ENCODE peak calls at places on chromosomes 11 and 22, in five cellular contexts. T, O, P, H and A are unnamed samples.

GRCh38 chr11:112748713-112749481 is 212.3 kb upstream of the NCAM1 start:
- DNase-seq in T (no peak), O (no peak), P (no peak), H (no peak), A (no peak)

GRCh38 chr11:95762513-95762912 is 27.1 kb downstream of the FAM76B start:
- DNase-seq in T (no peak), O (no peak), P (no peak), H (no peak), A (no peak)

GRCh38 chr11:117506856-117507425 is 179.3 kb downstream of the CEP164 start:
- DNase-seq in T (no peak), O (no peak), P (no peak), H (no peak), A (no peak)

GRCh38 chr22:46734830-46735453 is 3.1 kb downstream of the CERK start:
- DNase-seq in T (no peak), O (no peak), P (peak), H (no peak), A (no peak)

GRCh38 chr22:42316988-42317387 is 46.5 kb upstream of the TCF20 start:
- DNase-seq in T (no peak), O (no peak), P (no peak), H (peak), A (no peak)

GRCh38 chr11:121535122-121535796 is 82.5 kb upstream of the SORL1-AS1 start:
- DNase-seq in T (no peak), O (no peak), P (no peak), H (no peak), A (no peak)

GRCh38 chr11:65215441-65216076 is 33.8 kb downstream of the CAPN1 start:
- DNase-seq in T (no peak), O (no peak), P (no peak), H (peak), A (no peak)

GRCh38 chr22:26585104-26585790 is 4.7 kb downstream of the TPST2 start:
- DNase-seq in T (no peak), O (no peak), P (no peak), H (no peak), A (no peak)

GRCh38 chr22:20319041-20319744 is 667 bp downstream of the DGCR6L start:
- DNase-seq in T (peak), O (no peak), P (no peak), H (peak), A (peak)

GRCh38 chr11:73230931-73231330 is 12.8 kb downstream of the P2RY2 start:
- DNase-seq in T (no peak), O (no peak), P (no peak), H (no peak), A (peak)

GRCh38 chr22:35601743-35602633 is 15.1 kb downstream of the MB start:
- DNase-seq in T (no peak), O (no peak), P (no peak), H (no peak), A (no peak)

GRCh38 chr11:11789735-11790369 is 51.9 kb upstream of the USP47 start:
- DNase-seq in T (no peak), O (no peak), P (no peak), H (peak), A (no peak)

GRCh38 chr22:32649515-32650200 is 151.8 kb upstream of the TIMP3 start:
- DNase-seq in T (no peak), O (no peak), P (no peak), H (peak), A (no peak)

GRCh38 chr11:68052137-68052873 is 13.5 kb downstream of the TCIRG1 start:
- DNase-seq in T (no peak), O (no peak), P (no peak), H (no peak), A (no peak)

GRCh38 chr11:114846040-114846791 is 167.9 kb downstream of the NXPE2 start:
- DNase-seq in T (no peak), O (no peak), P (no peak), H (no peak), A (no peak)

GRCh38 chr11:69977951-69978350 is 100.2 kb upstream of the ANO1 start:
- DNase-seq in T (no peak), O (no peak), P (no peak), H (no peak), A (no peak)

GRCh38 chr11:130719516-130719915 is 196.8 kb downstream of the SNX19 start:
- DNase-seq in T (no peak), O (no peak), P (no peak), H (no peak), A (no peak)

GRCh38 chr11:134573857-134574256 is 161.8 kb upstream of the B3GAT1 start:
- DNase-seq in T (peak), O (no peak), P (no peak), H (no peak), A (no peak)

GRCh38 chr11:69484427-69485259 is 3.2 kb downstream of the LINC01488 start:
- DNase-seq in T (no peak), O (peak), P (no peak), H (no peak), A (no peak)

GRCh38 chr11:120102862-120103118 is 35.1 kb downstream of the TRIM29 start:
- DNase-seq in T (no peak), O (no peak), P (no peak), H (no peak), A (no peak)

GRCh38 chr11:27011560-27012253 is 17.8 kb downstream of the FIBIN start:
- DNase-seq in T (no peak), O (no peak), P (no peak), H (no peak), A (no peak)

DNA sequence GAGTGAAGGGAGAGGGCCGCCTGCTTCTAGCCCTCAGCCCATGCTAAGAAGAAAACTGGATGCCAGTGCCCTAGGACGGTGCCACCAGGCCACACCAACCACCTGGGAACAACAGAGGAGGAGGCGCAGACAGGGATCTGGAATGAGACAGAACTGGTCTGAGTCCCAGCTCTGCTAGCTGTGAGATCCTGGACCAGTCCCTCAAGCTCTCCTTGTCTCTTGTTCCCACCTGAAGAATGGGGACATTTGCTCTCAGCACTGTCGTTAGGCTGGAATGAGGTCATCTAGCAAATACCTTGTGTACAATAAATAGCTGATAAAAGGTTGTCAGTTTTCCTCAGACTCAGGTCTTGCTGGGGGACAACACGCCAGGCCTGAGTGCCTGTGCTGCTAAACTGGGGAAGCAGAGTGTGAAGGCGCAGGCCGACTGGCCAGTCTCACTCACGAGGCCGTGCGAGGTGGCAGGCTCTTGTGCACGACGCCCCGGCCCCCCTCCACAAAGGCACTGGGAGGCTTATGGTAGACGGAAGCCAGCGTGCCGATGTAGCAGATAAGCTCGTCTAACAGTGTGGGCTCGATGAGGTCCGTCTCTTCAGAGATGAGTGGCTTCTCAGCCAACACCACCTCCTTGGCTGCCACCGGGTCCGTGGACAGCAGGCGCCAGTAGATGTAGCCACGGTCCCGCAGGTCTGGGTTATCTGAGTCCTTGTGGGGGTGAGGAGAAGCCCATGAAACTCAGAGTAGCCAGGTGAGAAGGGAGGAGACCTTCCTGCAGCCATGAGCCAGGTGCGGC is 25.8 kb upstream of the RASL10A start:
- DNase-seq in T (no peak), O (no peak), P (no peak), H (no peak), A (no peak)
- TF ChIP-seq ATF2 in T (no peak), O (no peak), P (no peak), H (no peak), A (no peak)

GRCh38 chr11:35798423-35798822 is 135.8 kb downstream of the TRIM44 start:
- DNase-seq in T (no peak), O (no peak), P (no peak), H (no peak), A (no peak)

GRCh38 chr11:35798983-35799382 is 136.4 kb downstream of the TRIM44 start:
- DNase-seq in T (no peak), O (no peak), P (no peak), H (no peak), A (no peak)

GRCh38 chr11:35794850-35795249 is 132.3 kb downstream of the TRIM44 start:
- DNase-seq in T (no peak), O (no peak), P (no peak), H (no peak), A (no peak)

GRCh38 chr11:35799655-35800054 is 137.1 kb downstream of the TRIM44 start:
- DNase-seq in T (no peak), O (no peak), P (no peak), H (no peak), A (no peak)

GRCh38 chr11:35796542-35796941 is 134.0 kb downstream of the TRIM44 start:
- DNase-seq in T (no peak), O (no peak), P (no peak), H (no peak), A (no peak)
- TF ChIP-seq ATF2 in T (no peak), O (no peak), P (no peak), H (no peak), A (no peak)

GRCh38 chr11:66981976-66982578 is 7.0 kb downstream of the C11orf86 start:
- DNase-seq in T (no peak), O (peak), P (no peak), H (peak), A (no peak)
- TF ChIP-seq ATF2 in T (no peak), O (no peak), P (no peak), H (no peak), A (no peak)

DNA sequence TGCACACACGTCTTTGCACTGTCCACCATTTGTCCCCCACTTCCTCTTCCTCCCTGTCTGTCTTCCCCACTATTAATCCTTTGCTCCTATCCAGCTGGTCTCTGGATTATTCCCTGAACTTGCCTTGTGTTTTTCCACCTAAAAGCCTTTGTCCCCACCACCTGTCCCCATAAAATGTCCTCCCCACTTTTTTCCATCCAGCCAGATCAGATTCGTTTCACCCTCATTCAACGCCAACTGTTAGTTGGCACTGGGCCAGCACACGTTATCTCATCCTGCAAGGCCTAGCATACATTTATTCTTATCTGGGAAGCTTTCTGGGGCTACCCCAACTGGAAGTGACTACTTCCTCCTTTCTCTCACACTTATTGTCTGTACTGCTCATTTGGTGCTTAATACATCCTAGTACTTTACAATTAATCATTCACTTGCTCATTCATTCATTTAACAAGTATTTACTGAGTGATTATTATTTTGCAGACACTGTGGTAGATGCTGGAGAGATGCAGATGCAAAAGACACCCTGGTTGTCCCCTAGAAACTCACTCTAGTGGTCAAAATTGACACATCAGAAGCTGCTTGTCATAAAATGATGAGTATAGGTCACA is 96.2 kb downstream of the RASSF10 start:
- DNase-seq in T (no peak), O (no peak), P (no peak), H (peak), A (no peak)
- TF ChIP-seq ATF2 in T (no peak), O (no peak), P (no peak), H (no peak), A (no peak)